ENCODE peak calls at places on chromosomes 12 and 14, in eight cellular contexts. One of them, this sample, is unnamed. For H3K9me3, the result is how much of the 10 kb centered on the place peaks cover.

GRCh38 chr12:114400925-114401324 is 5.0 kb downstream of the TBX5 start:
- DNase-seq in adipocyte: no peak
- DNase-seq in CD8-positive, alpha-beta T cell: no peak
- DNase-seq in left ventricle myocardium inferior: peak
- DNase-seq in mesenchymal stem cell: no peak
- DNase-seq in heart left ventricle: peak
- DNase-seq in thoracic aorta: no peak
- DNase-seq in WERI-Rb-1: no peak
- DNase-seq in this sample: no peak

GRCh38 chr14:61229475-61229888 is 51.7 kb downstream of the TMEM30B start:
- DNase-seq in left ventricle myocardium inferior: no peak
- DNase-seq in heart left ventricle: no peak
- DNase-seq in CD8-positive, alpha-beta T cell: no peak
- DNase-seq in thoracic aorta: no peak
- DNase-seq in WERI-Rb-1: no peak
- DNase-seq in mesenchymal stem cell: no peak
- DNase-seq in adipocyte: no peak
- DNase-seq in this sample: no peak

GRCh38 chr12:69430942-69431603 is 39.1 kb upstream of the FRS2 start:
- DNase-seq in mesenchymal stem cell: no peak
- DNase-seq in adipocyte: no peak
- DNase-seq in left ventricle myocardium inferior: peak
- DNase-seq in WERI-Rb-1: no peak
- DNase-seq in CD8-positive, alpha-beta T cell: no peak
- DNase-seq in thoracic aorta: no peak
- DNase-seq in heart left ventricle: peak
- DNase-seq in this sample: no peak

GRCh38 chr14:61338457-61338856 is 17.1 kb downstream of the PRKCH start:
- DNase-seq in mesenchymal stem cell: no peak
- DNase-seq in left ventricle myocardium inferior: no peak
- DNase-seq in WERI-Rb-1: no peak
- DNase-seq in adipocyte: no peak
- DNase-seq in heart left ventricle: no peak
- DNase-seq in thoracic aorta: no peak
- DNase-seq in CD8-positive, alpha-beta T cell: no peak
- DNase-seq in this sample: no peak

GRCh38 chr12:9626291-9626690 is 18.6 kb upstream of the KLRB1 start:
- DNase-seq in mesenchymal stem cell: no peak
- DNase-seq in thoracic aorta: no peak
- DNase-seq in heart left ventricle: no peak
- DNase-seq in left ventricle myocardium inferior: no peak
- DNase-seq in CD8-positive, alpha-beta T cell: no peak
- DNase-seq in adipocyte: no peak
- DNase-seq in WERI-Rb-1: no peak
- DNase-seq in this sample: no peak

GRCh38 chr14:52730708-52731111 is 744 bp downstream of the STYX start:
- DNase-seq in heart left ventricle: no peak
- DNase-seq in mesenchymal stem cell: peak
- DNase-seq in WERI-Rb-1: no peak
- DNase-seq in left ventricle myocardium inferior: no peak
- DNase-seq in adipocyte: no peak
- DNase-seq in CD8-positive, alpha-beta T cell: no peak
- DNase-seq in thoracic aorta: no peak
- DNase-seq in this sample: no peak

GRCh38 chr14:61525293-61526011 is 169.9 kb upstream of the HIF1A start:
- DNase-seq in WERI-Rb-1: no peak
- DNase-seq in CD8-positive, alpha-beta T cell: no peak
- DNase-seq in thoracic aorta: peak
- DNase-seq in mesenchymal stem cell: peak
- DNase-seq in adipocyte: no peak
- DNase-seq in left ventricle myocardium inferior: peak
- DNase-seq in heart left ventricle: peak
- DNase-seq in this sample: peak

GRCh38 chr14:37472906-37473305 is 122.1 kb downstream of the FOXA1 start:
- DNase-seq in thoracic aorta: no peak
- DNase-seq in adipocyte: no peak
- DNase-seq in heart left ventricle: no peak
- DNase-seq in CD8-positive, alpha-beta T cell: no peak
- DNase-seq in left ventricle myocardium inferior: no peak
- DNase-seq in mesenchymal stem cell: no peak
- DNase-seq in WERI-Rb-1: no peak
- DNase-seq in this sample: no peak

GRCh38 chr12:6451348-6452244 is at the start of gene TAPBPL:
- DNase-seq in thoracic aorta: peak
- DNase-seq in WERI-Rb-1: peak
- DNase-seq in adipocyte: peak
- DNase-seq in mesenchymal stem cell: peak
- DNase-seq in left ventricle myocardium inferior: peak
- DNase-seq in CD8-positive, alpha-beta T cell: peak
- DNase-seq in heart left ventricle: peak
- DNase-seq in this sample: peak

GRCh38 chr12:99916555-99916954 is 68.2 kb downstream of the ANKS1B start:
- DNase-seq in CD8-positive, alpha-beta T cell: no peak
- DNase-seq in left ventricle myocardium inferior: no peak
- DNase-seq in heart left ventricle: no peak
- DNase-seq in WERI-Rb-1: no peak
- DNase-seq in thoracic aorta: no peak
- DNase-seq in adipocyte: peak
- DNase-seq in mesenchymal stem cell: peak
- DNase-seq in this sample: no peak

GRCh38 chr14:58823309-58823708 is 185.5 kb downstream of the DACT1 start:
- DNase-seq in mesenchymal stem cell: no peak
- DNase-seq in WERI-Rb-1: no peak
- DNase-seq in adipocyte: no peak
- DNase-seq in left ventricle myocardium inferior: no peak
- DNase-seq in thoracic aorta: no peak
- DNase-seq in heart left ventricle: no peak
- DNase-seq in CD8-positive, alpha-beta T cell: no peak
- DNase-seq in this sample: no peak

GRCh38 chr14:89454971-89455370 is 37.9 kb upstream of the FOXN3 start:
- DNase-seq in left ventricle myocardium inferior: no peak
- DNase-seq in CD8-positive, alpha-beta T cell: no peak
- DNase-seq in heart left ventricle: no peak
- DNase-seq in mesenchymal stem cell: no peak
- DNase-seq in thoracic aorta: no peak
- DNase-seq in WERI-Rb-1: no peak
- DNase-seq in adipocyte: no peak
- DNase-seq in this sample: no peak

GRCh38 chr14:33332497-33332896 is 393.8 kb downstream of the NPAS3 start:
- DNase-seq in adipocyte: no peak
- DNase-seq in mesenchymal stem cell: no peak
- DNase-seq in heart left ventricle: no peak
- DNase-seq in WERI-Rb-1: no peak
- DNase-seq in CD8-positive, alpha-beta T cell: no peak
- DNase-seq in thoracic aorta: no peak
- DNase-seq in left ventricle myocardium inferior: no peak
- DNase-seq in this sample: no peak

GRCh38 chr12:27434673-27435565 is 11.6 kb upstream of the SMCO2 start:
- DNase-seq in heart left ventricle: no peak
- DNase-seq in thoracic aorta: no peak
- DNase-seq in left ventricle myocardium inferior: no peak
- DNase-seq in WERI-Rb-1: no peak
- DNase-seq in adipocyte: peak
- DNase-seq in CD8-positive, alpha-beta T cell: no peak
- DNase-seq in mesenchymal stem cell: no peak
- DNase-seq in this sample: peak

GRCh38 chr12:50087995-50088394 is 2.9 kb downstream of the SMARCD1 start:
- DNase-seq in left ventricle myocardium inferior: no peak
- DNase-seq in heart left ventricle: no peak
- DNase-seq in adipocyte: peak
- DNase-seq in mesenchymal stem cell: peak
- DNase-seq in WERI-Rb-1: no peak
- DNase-seq in CD8-positive, alpha-beta T cell: no peak
- DNase-seq in thoracic aorta: no peak
- DNase-seq in this sample: no peak

GRCh38 chr12:119204137-119204536 is 25.4 kb downstream of the HSPB8 start:
- DNase-seq in CD8-positive, alpha-beta T cell: no peak
- DNase-seq in WERI-Rb-1: no peak
- DNase-seq in adipocyte: no peak
- DNase-seq in thoracic aorta: no peak
- DNase-seq in heart left ventricle: peak
- DNase-seq in mesenchymal stem cell: no peak
- DNase-seq in left ventricle myocardium inferior: no peak
- DNase-seq in this sample: no peak

GRCh38 chr14:36515896-36516718 is 3.9 kb downstream of the NKX2-1 start:
- DNase-seq in left ventricle myocardium inferior: no peak
- DNase-seq in heart left ventricle: no peak
- DNase-seq in thoracic aorta: no peak
- DNase-seq in mesenchymal stem cell: no peak
- DNase-seq in CD8-positive, alpha-beta T cell: no peak
- DNase-seq in adipocyte: no peak
- DNase-seq in WERI-Rb-1: no peak
- DNase-seq in this sample: no peak

GRCh38 chr14:23054000-23054811 is 3.1 kb downstream of the CDH24 start:
- DNase-seq in CD8-positive, alpha-beta T cell: no peak
- DNase-seq in mesenchymal stem cell: no peak
- DNase-seq in WERI-Rb-1: peak
- DNase-seq in thoracic aorta: no peak
- DNase-seq in adipocyte: no peak
- DNase-seq in heart left ventricle: no peak
- DNase-seq in left ventricle myocardium inferior: no peak
- DNase-seq in this sample: peak

GRCh38 chr14:95102678-95103039 is 54.7 kb downstream of the DICER1 start:
- DNase-seq in left ventricle myocardium inferior: no peak
- DNase-seq in thoracic aorta: no peak
- DNase-seq in adipocyte: no peak
- DNase-seq in mesenchymal stem cell: no peak
- DNase-seq in heart left ventricle: no peak
- DNase-seq in WERI-Rb-1: no peak
- DNase-seq in CD8-positive, alpha-beta T cell: no peak
- DNase-seq in this sample: no peak

GRCh38 chr12:105322070-105322469 is 8.4 kb upstream of the C12orf75 start:
- DNase-seq in adipocyte: peak
- DNase-seq in CD8-positive, alpha-beta T cell: no peak
- DNase-seq in WERI-Rb-1: no peak
- DNase-seq in left ventricle myocardium inferior: no peak
- DNase-seq in heart left ventricle: no peak
- DNase-seq in mesenchymal stem cell: no peak
- DNase-seq in thoracic aorta: no peak
- DNase-seq in this sample: no peak

GRCh38 chr14:24700511-24700910 is 66.5 kb upstream of the GZMB start:
- DNase-seq in adipocyte: no peak
- DNase-seq in left ventricle myocardium inferior: no peak
- DNase-seq in mesenchymal stem cell: no peak
- DNase-seq in WERI-Rb-1: no peak
- DNase-seq in thoracic aorta: no peak
- DNase-seq in heart left ventricle: no peak
- DNase-seq in CD8-positive, alpha-beta T cell: no peak
- DNase-seq in this sample: no peak

DNA sequence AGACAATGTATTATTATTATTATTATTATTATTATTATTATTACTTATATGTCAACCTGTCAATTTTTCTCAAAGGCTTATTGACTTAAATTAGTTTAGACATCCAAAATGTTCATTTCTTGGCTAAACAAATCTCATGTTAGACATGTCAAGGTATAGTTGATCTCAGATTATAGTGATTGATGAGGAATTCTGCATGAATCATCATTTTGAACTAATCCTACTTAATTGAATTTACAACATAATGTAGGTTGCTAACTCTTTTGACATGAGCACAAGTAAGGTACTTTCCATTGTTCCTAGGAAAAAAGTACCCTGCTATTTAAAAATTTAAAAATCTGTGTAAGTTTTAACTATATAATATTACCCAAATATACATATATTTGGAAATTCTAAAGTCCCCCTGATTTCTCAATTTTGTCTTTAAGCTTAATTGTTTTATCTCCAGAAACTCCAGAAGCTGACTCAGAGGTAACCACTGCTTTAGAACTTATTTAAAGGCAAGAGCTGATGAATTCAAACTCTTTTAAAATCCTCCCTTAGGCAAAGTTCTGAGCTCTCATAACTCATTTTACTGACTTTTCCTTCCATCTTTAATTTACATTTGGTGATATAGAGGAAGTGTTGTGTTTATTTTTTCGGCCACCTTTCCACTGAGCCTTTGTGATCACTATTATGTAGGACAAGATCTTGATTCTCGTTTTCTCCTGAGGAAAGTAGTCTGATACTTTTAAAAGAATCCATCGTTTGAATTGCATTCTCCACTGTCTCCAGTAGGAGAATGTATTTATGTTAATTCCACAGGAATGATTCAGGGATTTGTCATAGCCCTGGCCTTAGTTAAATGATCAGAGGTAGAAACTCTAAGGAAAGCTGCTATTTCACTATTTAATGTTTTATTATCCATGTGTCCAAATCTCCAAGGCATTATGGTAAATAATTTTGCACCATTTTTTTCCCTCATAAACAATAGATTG is 1304.5 kb downstream of the AACS start:
- DNase-seq in adipocyte: peak
- DNase-seq in left ventricle myocardium inferior: no peak
- DNase-seq in mesenchymal stem cell: no peak
- DNase-seq in heart left ventricle: no peak
- DNase-seq in thoracic aorta: no peak
- DNase-seq in CD8-positive, alpha-beta T cell: no peak
- DNase-seq in WERI-Rb-1: no peak
- DNase-seq in this sample: no peak
- H3K9me3 ChIP-seq in adipocyte: under half
- H3K9me3 ChIP-seq in left ventricle myocardium inferior: under half
- H3K9me3 ChIP-seq in mesenchymal stem cell: under half
- H3K9me3 ChIP-seq in heart left ventricle: under half
- H3K9me3 ChIP-seq in thoracic aorta: under half
- H3K9me3 ChIP-seq in CD8-positive, alpha-beta T cell: under half
- H3K9me3 ChIP-seq in WERI-Rb-1: under half
- H3K9me3 ChIP-seq in this sample: under half

DNA sequence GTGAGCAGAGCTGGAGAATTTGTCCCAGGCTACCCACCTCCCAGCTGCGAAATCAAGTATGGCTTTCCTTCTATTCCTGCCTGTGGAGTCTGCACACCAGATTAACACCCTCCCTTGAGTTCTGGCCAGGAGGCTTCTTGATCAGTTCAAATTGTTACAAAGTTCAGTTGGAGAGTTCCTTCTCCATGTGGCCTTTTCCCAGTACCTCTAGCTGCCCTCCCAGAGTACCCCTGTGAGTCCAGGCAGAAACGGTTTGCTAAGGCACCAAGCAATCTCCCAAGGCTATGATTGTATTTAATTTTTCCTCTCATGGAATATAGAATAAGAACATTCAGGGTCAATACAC is 49.7 kb upstream of the ERGIC2 start:
- DNase-seq in adipocyte: no peak
- DNase-seq in heart left ventricle: no peak
- DNase-seq in mesenchymal stem cell: no peak
- DNase-seq in left ventricle myocardium inferior: no peak
- DNase-seq in thoracic aorta: no peak
- DNase-seq in WERI-Rb-1: no peak
- DNase-seq in CD8-positive, alpha-beta T cell: no peak
- DNase-seq in this sample: no peak
- H3K9me3 ChIP-seq in adipocyte: under half
- H3K9me3 ChIP-seq in heart left ventricle: under half
- H3K9me3 ChIP-seq in mesenchymal stem cell: under half
- H3K9me3 ChIP-seq in left ventricle myocardium inferior: under half
- H3K9me3 ChIP-seq in thoracic aorta: under half
- H3K9me3 ChIP-seq in WERI-Rb-1: under half
- H3K9me3 ChIP-seq in CD8-positive, alpha-beta T cell: under half
- H3K9me3 ChIP-seq in this sample: under half

GRCh38 chr12:34289431-34290190 is 267.3 kb downstream of the ALG10 start:
- DNase-seq in heart left ventricle: no peak
- DNase-seq in CD8-positive, alpha-beta T cell: peak
- DNase-seq in left ventricle myocardium inferior: peak
- DNase-seq in WERI-Rb-1: no peak
- DNase-seq in thoracic aorta: no peak
- DNase-seq in mesenchymal stem cell: no peak
- DNase-seq in adipocyte: no peak
- DNase-seq in this sample: no peak
- H3K9me3 ChIP-seq in heart left ventricle: under half
- H3K9me3 ChIP-seq in CD8-positive, alpha-beta T cell: under half
- H3K9me3 ChIP-seq in left ventricle myocardium inferior: under half
- H3K9me3 ChIP-seq in WERI-Rb-1: under half
- H3K9me3 ChIP-seq in thoracic aorta: under half
- H3K9me3 ChIP-seq in mesenchymal stem cell: under half
- H3K9me3 ChIP-seq in adipocyte: under half
- H3K9me3 ChIP-seq in this sample: under half

GRCh38 chr14:105937253-105938054 is 411.1 kb downstream of the TMEM121 start:
- DNase-seq in heart left ventricle: no peak
- DNase-seq in CD8-positive, alpha-beta T cell: no peak
- DNase-seq in adipocyte: no peak
- DNase-seq in WERI-Rb-1: no peak
- DNase-seq in thoracic aorta: no peak
- DNase-seq in left ventricle myocardium inferior: no peak
- DNase-seq in mesenchymal stem cell: no peak
- DNase-seq in this sample: no peak
- H3K9me3 ChIP-seq in heart left ventricle: under half
- H3K9me3 ChIP-seq in CD8-positive, alpha-beta T cell: under half
- H3K9me3 ChIP-seq in adipocyte: under half
- H3K9me3 ChIP-seq in WERI-Rb-1: under half
- H3K9me3 ChIP-seq in thoracic aorta: under half
- H3K9me3 ChIP-seq in left ventricle myocardium inferior: half or more
- H3K9me3 ChIP-seq in mesenchymal stem cell: under half
- H3K9me3 ChIP-seq in this sample: under half